ENCODE peak calls at places on chromosomes 4 and X, in four cellular contexts. One of them, this sample, is unnamed. For H3K9me3, the result is how much of the 10 kb centered on the place peaks cover.

GRCh38 chr4:76948441-76949292 is 885 bp upstream of the SEPTIN11 start:
- DNase-seq in ascending aorta: peak
- DNase-seq in heart left ventricle: peak
- DNase-seq in HCT116: peak
- DNase-seq in this sample: peak

GRCh38 chr4:103011378-103012025 is 8.0 kb downstream of the SLC9B1 start:
- DNase-seq in ascending aorta: peak
- DNase-seq in HCT116: no peak
- DNase-seq in heart left ventricle: no peak
- DNase-seq in this sample: peak

GRCh38 chr4:5757091-5757490 is 46.1 kb downstream of the EVC start:
- DNase-seq in ascending aorta: no peak
- DNase-seq in HCT116: no peak
- DNase-seq in heart left ventricle: no peak
- DNase-seq in this sample: no peak

GRCh38 chr4:136505020-136505419 is 1027.3 kb downstream of the PCDH18 start:
- DNase-seq in ascending aorta: no peak
- DNase-seq in heart left ventricle: no peak
- DNase-seq in HCT116: no peak
- DNase-seq in this sample: no peak

GRCh38 chr4:102625232-102625930 is 124.2 kb downstream of the NFKB1 start:
- DNase-seq in heart left ventricle: no peak
- DNase-seq in HCT116: no peak
- DNase-seq in ascending aorta: no peak
- DNase-seq in this sample: no peak

GRCh38 chr4:105061136-105061696 is 85.5 kb upstream of the TET2 start:
- DNase-seq in HCT116: peak
- DNase-seq in heart left ventricle: no peak
- DNase-seq in ascending aorta: no peak
- DNase-seq in this sample: peak

GRCh38 chr4:19736968-19737756 is 514.5 kb upstream of the SLIT2 start:
- DNase-seq in HCT116: no peak
- DNase-seq in ascending aorta: no peak
- DNase-seq in heart left ventricle: no peak
- DNase-seq in this sample: no peak

GRCh38 chr4:2462218-2462991 is 6.5 kb upstream of the RNF4 start:
- DNase-seq in ascending aorta: peak
- DNase-seq in HCT116: peak
- DNase-seq in heart left ventricle: peak
- DNase-seq in this sample: peak

GRCh38 chr4:65983062-65983461 is 312.8 kb upstream of the EPHA5 start:
- DNase-seq in ascending aorta: no peak
- DNase-seq in heart left ventricle: no peak
- DNase-seq in HCT116: no peak
- DNase-seq in this sample: no peak

GRCh38 chr4:147096667-147097604 is 151.3 kb upstream of the TTC29 start:
- DNase-seq in ascending aorta: no peak
- DNase-seq in HCT116: peak
- DNase-seq in heart left ventricle: no peak
- DNase-seq in this sample: no peak

GRCh38 chr4:140427104-140427918 is at the start of gene CLGN:
- DNase-seq in HCT116: peak
- DNase-seq in ascending aorta: peak
- DNase-seq in heart left ventricle: peak
- DNase-seq in this sample: peak

GRCh38 chr4:148793221-148793620 is 351.0 kb upstream of the NR3C2 start:
- DNase-seq in heart left ventricle: no peak
- DNase-seq in ascending aorta: no peak
- DNase-seq in HCT116: no peak
- DNase-seq in this sample: no peak

GRCh38 chr4:6422105-6422504 is 50.3 kb downstream of the PPP2R2C start:
- DNase-seq in HCT116: no peak
- DNase-seq in ascending aorta: no peak
- DNase-seq in heart left ventricle: no peak
- DNase-seq in this sample: no peak

GRCh38 chr4:140249351-140249750 is 95.4 kb upstream of the MAML3 start:
- DNase-seq in heart left ventricle: no peak
- DNase-seq in HCT116: no peak
- DNase-seq in ascending aorta: no peak
- DNase-seq in this sample: no peak

GRCh38 chr4:141329174-141329569 is 108.5 kb downstream of the ZNF330 start:
- DNase-seq in heart left ventricle: no peak
- DNase-seq in ascending aorta: no peak
- DNase-seq in HCT116: no peak
- DNase-seq in this sample: no peak

GRCh38 chr4:2281575-2282343 is 19.9 kb upstream of the MXD4 start:
- DNase-seq in ascending aorta: no peak
- DNase-seq in HCT116: no peak
- DNase-seq in heart left ventricle: peak
- DNase-seq in this sample: no peak

GRCh38 chrX:45479196-45479834 is 278.6 kb upstream of the DIPK2B start:
- DNase-seq in HCT116: peak
- DNase-seq in ascending aorta: no peak
- DNase-seq in heart left ventricle: no peak
- DNase-seq in this sample: no peak

GRCh38 chr4:141352775-141353544 is 132.3 kb downstream of the ZNF330 start:
- DNase-seq in heart left ventricle: no peak
- DNase-seq in ascending aorta: no peak
- DNase-seq in HCT116: no peak
- DNase-seq in this sample: no peak

GRCh38 chrX:50812995-50813842 is 775 bp downstream of the SHROOM4 start:
- DNase-seq in heart left ventricle: peak
- DNase-seq in ascending aorta: peak
- DNase-seq in HCT116: no peak
- DNase-seq in this sample: peak

GRCh38 chrX:56564921-56565861 is 1.8 kb downstream of the UBQLN2 start:
- DNase-seq in HCT116: no peak
- DNase-seq in ascending aorta: no peak
- DNase-seq in heart left ventricle: no peak
- DNase-seq in this sample: no peak

GRCh38 chrX:22952011-22952410 is 47.7 kb upstream of the DDX53 start:
- DNase-seq in heart left ventricle: no peak
- DNase-seq in HCT116: no peak
- DNase-seq in ascending aorta: no peak
- DNase-seq in this sample: peak

GRCh38 chr4:12041828-12042227 is 613.1 kb upstream of the HS3ST1 start:
- DNase-seq in heart left ventricle: no peak
- DNase-seq in HCT116: no peak
- DNase-seq in ascending aorta: no peak
- DNase-seq in this sample: no peak

GRCh38 chrX:149518236-149518635 is 13.1 kb upstream of the IDS start:
- DNase-seq in ascending aorta: no peak
- DNase-seq in heart left ventricle: no peak
- DNase-seq in HCT116: no peak
- DNase-seq in this sample: no peak

GRCh38 chr4:144962300-144962699 is 135.7 kb downstream of the ANAPC10 start:
- DNase-seq in ascending aorta: no peak
- DNase-seq in HCT116: no peak
- DNase-seq in heart left ventricle: no peak
- DNase-seq in this sample: no peak

GRCh38 chr4:138522366-138522765 is 280.2 kb upstream of the SLC7A11 start:
- DNase-seq in heart left ventricle: no peak
- DNase-seq in ascending aorta: no peak
- DNase-seq in HCT116: peak
- DNase-seq in this sample: no peak

GRCh38 chr4:98657531-98658286 is 702 bp downstream of the TSPAN5 start:
- DNase-seq in heart left ventricle: peak
- DNase-seq in HCT116: no peak
- DNase-seq in ascending aorta: peak
- DNase-seq in this sample: no peak

GRCh38 chr4:15729910-15730533 is 27.2 kb downstream of the BST1 start:
- DNase-seq in ascending aorta: no peak
- DNase-seq in heart left ventricle: no peak
- DNase-seq in HCT116: peak
- DNase-seq in this sample: peak

GRCh38 chrX:96650023-96650422 is 34.6 kb upstream of the DIAPH2 start:
- DNase-seq in ascending aorta: no peak
- DNase-seq in HCT116: no peak
- DNase-seq in heart left ventricle: no peak
- DNase-seq in this sample: no peak

GRCh38 chr4:40196724-40197281 is at the start of gene RHOH:
- DNase-seq in heart left ventricle: no peak
- DNase-seq in ascending aorta: no peak
- DNase-seq in HCT116: no peak
- DNase-seq in this sample: no peak

GRCh38 chrX:63561425-63561824 is 210.3 kb upstream of the SPIN4 start:
- DNase-seq in HCT116: no peak
- DNase-seq in heart left ventricle: no peak
- DNase-seq in ascending aorta: no peak
- DNase-seq in this sample: no peak

GRCh38 chr4:24867766-24868296 is 45.0 kb downstream of the CCDC149 start:
- DNase-seq in HCT116: no peak
- DNase-seq in ascending aorta: no peak
- DNase-seq in heart left ventricle: no peak
- DNase-seq in this sample: no peak

GRCh38 chr4:24857996-24858395 is 54.8 kb downstream of the CCDC149 start:
- DNase-seq in heart left ventricle: no peak
- DNase-seq in ascending aorta: peak
- DNase-seq in HCT116: no peak
- DNase-seq in this sample: no peak

GRCh38 chr4:24863799-24864198 is 49.0 kb downstream of the CCDC149 start:
- DNase-seq in ascending aorta: no peak
- DNase-seq in HCT116: no peak
- DNase-seq in heart left ventricle: no peak
- DNase-seq in this sample: no peak

GRCh38 chr4:24858550-24858949 is 54.3 kb downstream of the CCDC149 start:
- DNase-seq in heart left ventricle: no peak
- DNase-seq in ascending aorta: no peak
- DNase-seq in HCT116: no peak
- DNase-seq in this sample: no peak

DNA sequence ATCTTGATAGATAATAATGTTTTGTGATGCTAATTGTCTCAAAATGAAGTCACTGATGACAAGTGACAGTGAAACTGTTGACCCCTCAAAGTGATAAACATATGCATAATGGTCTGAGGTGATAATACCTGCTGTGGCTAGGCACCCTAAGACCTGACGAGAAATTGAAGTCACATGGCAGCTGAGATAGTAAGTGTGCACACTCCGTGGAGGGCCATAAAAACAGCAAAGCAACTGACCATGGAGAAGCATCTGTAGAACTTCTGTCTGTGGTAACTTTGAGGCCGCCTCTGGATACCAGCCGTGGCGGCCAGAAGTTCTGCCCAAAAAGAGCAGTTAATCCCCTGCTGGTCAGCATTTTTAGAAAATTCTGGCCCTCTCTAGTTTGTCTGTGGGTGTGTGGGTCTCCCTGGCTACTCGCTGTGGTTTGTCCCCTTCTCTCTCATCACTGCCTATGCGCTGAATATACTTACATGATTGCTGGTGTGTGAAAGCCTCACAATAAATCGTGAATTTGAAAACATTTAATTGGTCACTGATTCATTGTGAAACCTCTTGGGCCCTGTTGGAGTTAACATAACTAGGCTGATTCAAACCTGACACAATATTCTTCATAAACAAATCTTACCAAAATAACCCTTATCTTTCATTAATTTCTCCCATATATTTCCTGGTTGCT is 50.6 kb downstream of the CCDC149 start:
- DNase-seq in heart left ventricle: no peak
- DNase-seq in HCT116: no peak
- DNase-seq in ascending aorta: no peak
- DNase-seq in this sample: no peak
- H3K9me3 ChIP-seq in heart left ventricle: under half
- H3K9me3 ChIP-seq in HCT116: under half
- H3K9me3 ChIP-seq in ascending aorta: under half
- H3K9me3 ChIP-seq in this sample: under half

GRCh38 chrX:108439434-108439883 is at the start of gene COL4A5:
- DNase-seq in HCT116: peak
- DNase-seq in ascending aorta: peak
- DNase-seq in heart left ventricle: peak
- DNase-seq in this sample: peak
- H3K4me3 ChIP-seq in HCT116: peak
- H3K4me3 ChIP-seq in ascending aorta: peak
- H3K4me3 ChIP-seq in heart left ventricle: peak
- H3K4me3 ChIP-seq in this sample: no peak

GRCh38 chrX:1444896-1445480 is 7.7 kb downstream of the ASMTL start:
- DNase-seq in heart left ventricle: no peak
- DNase-seq in HCT116: no peak
- DNase-seq in ascending aorta: peak
- DNase-seq in this sample: no peak

GRCh38 chrX:1442016-1442665 is 10.6 kb downstream of the ASMTL start:
- DNase-seq in HCT116: no peak
- DNase-seq in heart left ventricle: no peak
- DNase-seq in ascending aorta: peak
- DNase-seq in this sample: no peak

GRCh38 chrX:1440506-1440905 is 12.2 kb downstream of the ASMTL start:
- DNase-seq in ascending aorta: no peak
- DNase-seq in HCT116: no peak
- DNase-seq in heart left ventricle: no peak
- DNase-seq in this sample: no peak

GRCh38 chrX:1443496-1444075 is 9.1 kb downstream of the ASMTL start:
- DNase-seq in HCT116: no peak
- DNase-seq in heart left ventricle: no peak
- DNase-seq in ascending aorta: peak
- DNase-seq in this sample: peak

DNA sequence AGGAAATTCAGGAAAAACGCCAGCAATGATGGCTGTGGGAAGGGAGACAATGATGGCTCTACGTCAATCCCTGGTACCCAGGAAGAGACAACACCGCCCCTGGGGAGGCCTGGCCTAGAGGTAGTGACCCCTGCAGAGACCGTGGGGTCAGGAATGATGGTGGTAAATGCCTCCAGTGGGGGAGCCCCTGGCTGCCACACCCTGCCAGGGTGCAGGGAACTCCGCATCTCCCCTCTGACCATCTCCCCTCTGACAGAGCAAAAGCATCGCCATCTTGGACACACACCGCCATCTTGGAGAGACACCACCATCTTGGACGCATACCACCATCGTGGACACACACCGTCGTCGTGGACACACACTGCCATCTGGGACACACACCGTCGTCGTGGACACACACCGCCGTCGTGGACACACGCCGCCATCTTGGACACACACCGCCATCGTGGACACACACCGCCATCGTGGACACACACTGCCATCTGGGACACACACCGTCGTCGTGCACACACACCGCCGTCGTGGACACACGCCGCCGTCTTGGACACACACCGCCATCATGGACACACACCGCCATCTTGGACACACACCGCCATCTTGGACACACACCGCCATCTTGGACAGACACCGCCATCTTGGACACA is 9.9 kb downstream of the ASMTL start:
- DNase-seq in ascending aorta: peak
- DNase-seq in heart left ventricle: no peak
- DNase-seq in HCT116: no peak
- DNase-seq in this sample: peak
- H3K9me3 ChIP-seq in ascending aorta: under half
- H3K9me3 ChIP-seq in heart left ventricle: under half
- H3K9me3 ChIP-seq in HCT116: under half
- H3K9me3 ChIP-seq in this sample: under half

GRCh38 chrX:137052641-137053235 is 18.9 kb upstream of the GPR101 start:
- DNase-seq in heart left ventricle: no peak
- DNase-seq in HCT116: no peak
- DNase-seq in ascending aorta: no peak
- DNase-seq in this sample: no peak
- H3K4me3 ChIP-seq in heart left ventricle: peak
- H3K4me3 ChIP-seq in HCT116: no peak
- H3K4me3 ChIP-seq in ascending aorta: peak
- H3K4me3 ChIP-seq in this sample: no peak

This sample was measured in adrenal gland.